ENCODE peak calls at places on chromosomes 4 and X, in seven cellular contexts. One of them, this sample, is unnamed.

GRCh38 chr4:3204021-3204431 is 44.9 kb upstream of the MSANTD1 start:
- DNase-seq in HepG2: peak; percentile 33
- DNase-seq in suprapubic skin: peak; percentile 72
- DNase-seq in SK-N-SH: no peak
- DNase-seq in tibial nerve: no peak
- DNase-seq in transverse colon: peak; percentile 41
- DNase-seq in upper lobe of left lung: no peak
- DNase-seq in this sample: peak; percentile 37

GRCh38 chr4:17962171-17962570 is 59.4 kb downstream of the LCORL start:
- DNase-seq in upper lobe of left lung: no peak
- DNase-seq in tibial nerve: no peak
- DNase-seq in HepG2: no peak
- DNase-seq in transverse colon: no peak
- DNase-seq in SK-N-SH: no peak
- DNase-seq in suprapubic skin: no peak
- DNase-seq in this sample: no peak

GRCh38 chr4:137310593-137311490 is 221.5 kb downstream of the PCDH18 start:
- DNase-seq in upper lobe of left lung: no peak
- DNase-seq in SK-N-SH: peak; percentile 3
- DNase-seq in HepG2: no peak
- DNase-seq in transverse colon: no peak
- DNase-seq in suprapubic skin: no peak
- DNase-seq in tibial nerve: no peak
- DNase-seq in this sample: no peak

GRCh38 chr4:126582737-126583136 is 1050.0 kb upstream of the INTU start:
- DNase-seq in SK-N-SH: no peak
- DNase-seq in suprapubic skin: no peak
- DNase-seq in upper lobe of left lung: no peak
- DNase-seq in transverse colon: no peak
- DNase-seq in tibial nerve: no peak
- DNase-seq in HepG2: no peak
- DNase-seq in this sample: no peak

GRCh38 chr4:69470561-69470960 is 25.1 kb downstream of the UGT2B4 start:
- DNase-seq in transverse colon: no peak
- DNase-seq in tibial nerve: no peak
- DNase-seq in SK-N-SH: peak; percentile 0
- DNase-seq in upper lobe of left lung: no peak
- DNase-seq in HepG2: no peak
- DNase-seq in suprapubic skin: no peak
- DNase-seq in this sample: no peak

GRCh38 chr4:183321079-183321478 is 1.0 kb upstream of the CLDN22 start:
- DNase-seq in suprapubic skin: no peak
- DNase-seq in tibial nerve: no peak
- DNase-seq in SK-N-SH: no peak
- DNase-seq in upper lobe of left lung: no peak
- DNase-seq in HepG2: no peak
- DNase-seq in transverse colon: no peak
- DNase-seq in this sample: no peak

GRCh38 chr4:164177753-164178152 is 576.2 kb upstream of the SMIM31 start:
- DNase-seq in SK-N-SH: no peak
- DNase-seq in upper lobe of left lung: no peak
- DNase-seq in tibial nerve: no peak
- DNase-seq in HepG2: no peak
- DNase-seq in transverse colon: no peak
- DNase-seq in suprapubic skin: no peak
- DNase-seq in this sample: no peak

GRCh38 chr4:35925806-35926205 is 318.5 kb downstream of the ARAP2 start:
- DNase-seq in transverse colon: no peak
- DNase-seq in suprapubic skin: no peak
- DNase-seq in tibial nerve: no peak
- DNase-seq in upper lobe of left lung: no peak
- DNase-seq in HepG2: no peak
- DNase-seq in SK-N-SH: no peak
- DNase-seq in this sample: no peak

GRCh38 chrX:131841496-131842410 is 181.3 kb upstream of the STK26 start:
- DNase-seq in transverse colon: peak; percentile 17
- DNase-seq in HepG2: peak; percentile 50
- DNase-seq in SK-N-SH: peak; percentile 81
- DNase-seq in tibial nerve: no peak
- DNase-seq in suprapubic skin: no peak
- DNase-seq in upper lobe of left lung: peak; percentile 42
- DNase-seq in this sample: peak; percentile 47

GRCh38 chr4:111678466-111678865 is 466.8 kb upstream of the FAM241A start:
- DNase-seq in HepG2: no peak
- DNase-seq in upper lobe of left lung: no peak
- DNase-seq in SK-N-SH: no peak
- DNase-seq in transverse colon: no peak
- DNase-seq in suprapubic skin: no peak
- DNase-seq in tibial nerve: no peak
- DNase-seq in this sample: no peak

GRCh38 chrX:16785247-16786138 is 773 bp upstream of the TXLNG start:
- DNase-seq in SK-N-SH: peak; percentile 27
- DNase-seq in tibial nerve: peak; percentile 5
- DNase-seq in upper lobe of left lung: peak; percentile 45
- DNase-seq in suprapubic skin: peak; percentile 68
- DNase-seq in HepG2: no peak
- DNase-seq in transverse colon: peak; percentile 46
- DNase-seq in this sample: peak; percentile 40

GRCh38 chr4:23827971-23828680 is 61.7 kb downstream of the PPARGC1A start:
- DNase-seq in HepG2: no peak
- DNase-seq in suprapubic skin: no peak
- DNase-seq in SK-N-SH: no peak
- DNase-seq in upper lobe of left lung: no peak
- DNase-seq in transverse colon: no peak
- DNase-seq in tibial nerve: no peak
- DNase-seq in this sample: no peak

GRCh38 chr4:189124149-189124758 is 816.4 kb upstream of the FRG1 start:
- DNase-seq in upper lobe of left lung: no peak
- DNase-seq in suprapubic skin: no peak
- DNase-seq in HepG2: peak; percentile 4
- DNase-seq in tibial nerve: peak; percentile 15
- DNase-seq in SK-N-SH: peak; percentile 40
- DNase-seq in transverse colon: no peak
- DNase-seq in this sample: peak; percentile 37

GRCh38 chrX:136906921-136907510 is 26.5 kb upstream of the RBMX start:
- DNase-seq in upper lobe of left lung: no peak
- DNase-seq in HepG2: no peak
- DNase-seq in SK-N-SH: no peak
- DNase-seq in tibial nerve: no peak
- DNase-seq in transverse colon: no peak
- DNase-seq in suprapubic skin: no peak
- DNase-seq in this sample: peak; percentile 38

GRCh38 chr4:152081024-152081423 is 320.2 kb upstream of the GATB start:
- DNase-seq in HepG2: no peak
- DNase-seq in transverse colon: no peak
- DNase-seq in SK-N-SH: no peak
- DNase-seq in upper lobe of left lung: no peak
- DNase-seq in tibial nerve: no peak
- DNase-seq in suprapubic skin: no peak
- DNase-seq in this sample: no peak
- H3K27me3 ChIP-seq in HepG2: no peaks in the 10 kb centered on the region
- H3K27me3 ChIP-seq in transverse colon: no peaks in the 10 kb centered on the region
- H3K27me3 ChIP-seq in SK-N-SH: no peaks in the 10 kb centered on the region
- H3K27me3 ChIP-seq in upper lobe of left lung: no peaks in the 10 kb centered on the region
- H3K27me3 ChIP-seq in tibial nerve: no peaks in the 10 kb centered on the region
- H3K27me3 ChIP-seq in suprapubic skin: no peaks in the 10 kb centered on the region
- H3K27me3 ChIP-seq in this sample: no peaks in the 10 kb centered on the region

DNA sequence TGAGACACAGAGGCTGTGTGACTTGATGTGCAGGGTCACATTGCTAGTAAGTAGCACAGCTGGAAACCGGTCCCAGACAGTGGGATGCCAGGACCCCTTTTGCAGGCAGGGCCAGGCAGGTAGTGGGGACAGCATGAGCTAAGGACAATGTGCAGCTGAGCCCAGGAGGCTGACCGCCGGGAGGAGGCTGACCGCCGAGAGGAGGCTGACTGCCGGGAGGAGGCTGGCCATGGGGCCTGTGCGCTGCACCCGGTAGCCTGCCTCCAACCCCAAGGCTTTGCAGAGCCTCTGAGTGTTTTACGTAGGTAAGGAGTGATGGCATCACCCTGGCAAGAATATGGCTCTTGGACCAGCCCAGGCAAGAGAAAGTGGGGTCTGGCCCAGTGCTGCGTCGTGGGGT is 58.9 kb downstream of the TBC1D14 start:
- DNase-seq in transverse colon: no peak
- DNase-seq in tibial nerve: no peak
- DNase-seq in upper lobe of left lung: no peak
- DNase-seq in HepG2: no peak
- DNase-seq in SK-N-SH: no peak
- DNase-seq in suprapubic skin: no peak
- DNase-seq in this sample: no peak
- H3K4me1 ChIP-seq in transverse colon: peaks cover 8% of the 10 kb centered on the region
- H3K4me1 ChIP-seq in tibial nerve: no peaks in the 10 kb centered on the region
- H3K4me1 ChIP-seq in upper lobe of left lung: no peaks in the 10 kb centered on the region
- H3K4me1 ChIP-seq in HepG2: peaks cover 36% of the 10 kb centered on the region
- H3K4me1 ChIP-seq in SK-N-SH: no peaks in the 10 kb centered on the region
- H3K4me1 ChIP-seq in suprapubic skin: no peaks in the 10 kb centered on the region
- H3K4me1 ChIP-seq in this sample: peaks cover 33% of the 10 kb centered on the region

GRCh38 chr4:176238157-176238608 is 30.8 kb downstream of the ASB5 start:
- DNase-seq in HepG2: no peak
- DNase-seq in transverse colon: no peak
- DNase-seq in tibial nerve: no peak
- DNase-seq in suprapubic skin: no peak
- DNase-seq in SK-N-SH: no peak
- DNase-seq in upper lobe of left lung: no peak
- DNase-seq in this sample: no peak
- TF ChIP-seq EP300 in HepG2: no peak
- TF ChIP-seq EP300 in transverse colon: peak; percentile 91
- TF ChIP-seq EP300 in tibial nerve: no peak
- TF ChIP-seq EP300 in suprapubic skin: no peak
- TF ChIP-seq EP300 in SK-N-SH: no peak
- TF ChIP-seq EP300 in upper lobe of left lung: no peak
- TF ChIP-seq EP300 in this sample: peak; percentile 33

GRCh38 chr4:87442889-87443288 is 20.5 kb downstream of the NUDT9 start:
- DNase-seq in suprapubic skin: no peak
- DNase-seq in SK-N-SH: no peak
- DNase-seq in transverse colon: no peak
- DNase-seq in tibial nerve: no peak
- DNase-seq in upper lobe of left lung: no peak
- DNase-seq in HepG2: no peak
- DNase-seq in this sample: no peak
- H3K27me3 ChIP-seq in suprapubic skin: no peaks in the 10 kb centered on the region
- H3K27me3 ChIP-seq in SK-N-SH: no peaks in the 10 kb centered on the region
- H3K27me3 ChIP-seq in transverse colon: no peaks in the 10 kb centered on the region
- H3K27me3 ChIP-seq in tibial nerve: no peaks in the 10 kb centered on the region
- H3K27me3 ChIP-seq in upper lobe of left lung: no peaks in the 10 kb centered on the region
- H3K27me3 ChIP-seq in HepG2: no peaks in the 10 kb centered on the region
- H3K27me3 ChIP-seq in this sample: no peaks in the 10 kb centered on the region

GRCh38 chr4:26887143-26887542 is 26.5 kb downstream of the STIM2 start:
- DNase-seq in upper lobe of left lung: no peak
- DNase-seq in tibial nerve: no peak
- DNase-seq in SK-N-SH: no peak
- DNase-seq in transverse colon: no peak
- DNase-seq in suprapubic skin: no peak
- DNase-seq in HepG2: no peak
- DNase-seq in this sample: no peak

GRCh38 chr4:26891054-26891453 is 30.4 kb downstream of the STIM2 start:
- DNase-seq in tibial nerve: no peak
- DNase-seq in suprapubic skin: no peak
- DNase-seq in transverse colon: no peak
- DNase-seq in upper lobe of left lung: no peak
- DNase-seq in HepG2: no peak
- DNase-seq in SK-N-SH: no peak
- DNase-seq in this sample: no peak

GRCh38 chr4:26884486-26884988 is 23.9 kb downstream of the STIM2 start:
- DNase-seq in SK-N-SH: no peak
- DNase-seq in transverse colon: no peak
- DNase-seq in suprapubic skin: no peak
- DNase-seq in upper lobe of left lung: no peak
- DNase-seq in tibial nerve: no peak
- DNase-seq in HepG2: no peak
- DNase-seq in this sample: no peak

GRCh38 chr4:26887809-26888208 is 27.2 kb downstream of the STIM2 start:
- DNase-seq in suprapubic skin: no peak
- DNase-seq in SK-N-SH: no peak
- DNase-seq in HepG2: no peak
- DNase-seq in transverse colon: no peak
- DNase-seq in tibial nerve: no peak
- DNase-seq in upper lobe of left lung: no peak
- DNase-seq in this sample: no peak

GRCh38 chr4:26885912-26886274 is 25.3 kb downstream of the STIM2 start:
- DNase-seq in transverse colon: no peak
- DNase-seq in HepG2: no peak
- DNase-seq in SK-N-SH: no peak
- DNase-seq in suprapubic skin: no peak
- DNase-seq in upper lobe of left lung: peak; percentile 59
- DNase-seq in tibial nerve: no peak
- DNase-seq in this sample: no peak
- H3K4me1 ChIP-seq in transverse colon: peaks cover 7% of the 10 kb centered on the region
- H3K4me1 ChIP-seq in HepG2: no peaks in the 10 kb centered on the region
- H3K4me1 ChIP-seq in SK-N-SH: no peaks in the 10 kb centered on the region
- H3K4me1 ChIP-seq in suprapubic skin: peaks cover 10% of the 10 kb centered on the region
- H3K4me1 ChIP-seq in upper lobe of left lung: peaks cover 17% of the 10 kb centered on the region
- H3K4me1 ChIP-seq in tibial nerve: no peaks in the 10 kb centered on the region
- H3K4me1 ChIP-seq in this sample: peaks cover 27% of the 10 kb centered on the region

GRCh38 chr4:82900335-82901128 is at the start of gene THAP9:
- DNase-seq in upper lobe of left lung: peak; percentile 99
- DNase-seq in suprapubic skin: peak; percentile 100
- DNase-seq in SK-N-SH: peak; percentile 90
- DNase-seq in tibial nerve: peak; percentile 96
- DNase-seq in HepG2: peak; percentile 98
- DNase-seq in transverse colon: peak; percentile 98
- DNase-seq in this sample: peak; percentile 98
- TF ChIP-seq EP300 in upper lobe of left lung: no peak
- TF ChIP-seq EP300 in suprapubic skin: no peak
- TF ChIP-seq EP300 in SK-N-SH: no peak
- TF ChIP-seq EP300 in tibial nerve: peak; percentile 95
- TF ChIP-seq EP300 in HepG2: peak; percentile 59
- TF ChIP-seq EP300 in transverse colon: no peak
- TF ChIP-seq EP300 in this sample: no peak